ENCODE peak calls at places on chromosomes 7 and 10, in eight cellular contexts. One of them, this sample, is unnamed.

GRCh38 chr10:59057350-59057749 is 119.1 kb upstream of the PHYHIPL start:
- DNase-seq in stimulated activated CD4-positive, alpha-beta T cell treated with anti-CD3 and anti-CD28 coated beads, Interleukin-4, amount 100 ng/mL, for 24 hours: no peak
- DNase-seq in NCI-H1105: no peak
- DNase-seq in fibroblast of the aortic adventitia: no peak
- DNase-seq in H54: no peak
- DNase-seq in NCI-H82: no peak
- DNase-seq in Kasumi-1: no peak
- DNase-seq in stimulated activated naive CD4-positive, alpha-beta T cell treated with Interleukin-2 at 50 U/mL for 16 hours: no peak
- DNase-seq in this sample: no peak

GRCh38 chr7:64610997-64611396 is 48.1 kb upstream of the ZNF680 start:
- DNase-seq in stimulated activated CD4-positive, alpha-beta T cell treated with anti-CD3 and anti-CD28 coated beads, Interleukin-4, amount 100 ng/mL, for 24 hours: no peak
- DNase-seq in NCI-H1105: no peak
- DNase-seq in fibroblast of the aortic adventitia: no peak
- DNase-seq in H54: no peak
- DNase-seq in NCI-H82: no peak
- DNase-seq in Kasumi-1: no peak
- DNase-seq in stimulated activated naive CD4-positive, alpha-beta T cell treated with Interleukin-2 at 50 U/mL for 16 hours: no peak
- DNase-seq in this sample: no peak

GRCh38 chr7:150381785-150382122 is 2.6 kb downstream of the ZNF775 start:
- DNase-seq in stimulated activated CD4-positive, alpha-beta T cell treated with anti-CD3 and anti-CD28 coated beads, Interleukin-4, amount 100 ng/mL, for 24 hours: no peak
- DNase-seq in NCI-H1105: no peak
- DNase-seq in fibroblast of the aortic adventitia: no peak
- DNase-seq in H54: no peak
- DNase-seq in NCI-H82: no peak
- DNase-seq in Kasumi-1: no peak
- DNase-seq in stimulated activated naive CD4-positive, alpha-beta T cell treated with Interleukin-2 at 50 U/mL for 16 hours: no peak
- DNase-seq in this sample: no peak

GRCh38 chr10:14617125-14617524 is 157.6 kb downstream of the FAM107B start:
- DNase-seq in stimulated activated CD4-positive, alpha-beta T cell treated with anti-CD3 and anti-CD28 coated beads, Interleukin-4, amount 100 ng/mL, for 24 hours: no peak
- DNase-seq in NCI-H1105: no peak
- DNase-seq in fibroblast of the aortic adventitia: no peak
- DNase-seq in H54: no peak
- DNase-seq in NCI-H82: peak; percentile 1
- DNase-seq in Kasumi-1: peak; percentile 82
- DNase-seq in stimulated activated naive CD4-positive, alpha-beta T cell treated with Interleukin-2 at 50 U/mL for 16 hours: no peak
- DNase-seq in this sample: no peak

GRCh38 chr7:130294314-130294713 is 1.4 kb downstream of the CPA4 start:
- DNase-seq in stimulated activated CD4-positive, alpha-beta T cell treated with anti-CD3 and anti-CD28 coated beads, Interleukin-4, amount 100 ng/mL, for 24 hours: no peak
- DNase-seq in NCI-H1105: no peak
- DNase-seq in fibroblast of the aortic adventitia: no peak
- DNase-seq in H54: no peak
- DNase-seq in NCI-H82: no peak
- DNase-seq in Kasumi-1: no peak
- DNase-seq in stimulated activated naive CD4-positive, alpha-beta T cell treated with Interleukin-2 at 50 U/mL for 16 hours: no peak
- DNase-seq in this sample: no peak

GRCh38 chr7:139640678-139641077 is 117.2 kb downstream of the CLEC2L start:
- DNase-seq in stimulated activated CD4-positive, alpha-beta T cell treated with anti-CD3 and anti-CD28 coated beads, Interleukin-4, amount 100 ng/mL, for 24 hours: no peak
- DNase-seq in NCI-H1105: no peak
- DNase-seq in fibroblast of the aortic adventitia: no peak
- DNase-seq in H54: no peak
- DNase-seq in NCI-H82: no peak
- DNase-seq in Kasumi-1: peak; percentile 24
- DNase-seq in stimulated activated naive CD4-positive, alpha-beta T cell treated with Interleukin-2 at 50 U/mL for 16 hours: no peak
- DNase-seq in this sample: no peak

GRCh38 chr10:5537684-5538083 is 12.9 kb downstream of the CALML3 start:
- DNase-seq in stimulated activated CD4-positive, alpha-beta T cell treated with anti-CD3 and anti-CD28 coated beads, Interleukin-4, amount 100 ng/mL, for 24 hours: no peak
- DNase-seq in NCI-H1105: no peak
- DNase-seq in fibroblast of the aortic adventitia: no peak
- DNase-seq in H54: no peak
- DNase-seq in NCI-H82: no peak
- DNase-seq in Kasumi-1: no peak
- DNase-seq in stimulated activated naive CD4-positive, alpha-beta T cell treated with Interleukin-2 at 50 U/mL for 16 hours: no peak
- DNase-seq in this sample: no peak

GRCh38 chr7:155961241-155962190 is 149.3 kb upstream of the SHH start:
- DNase-seq in stimulated activated CD4-positive, alpha-beta T cell treated with anti-CD3 and anti-CD28 coated beads, Interleukin-4, amount 100 ng/mL, for 24 hours: peak; percentile 30
- DNase-seq in NCI-H1105: no peak
- DNase-seq in fibroblast of the aortic adventitia: peak; percentile 13
- DNase-seq in H54: peak; percentile 39
- DNase-seq in NCI-H82: no peak
- DNase-seq in Kasumi-1: no peak
- DNase-seq in stimulated activated naive CD4-positive, alpha-beta T cell treated with Interleukin-2 at 50 U/mL for 16 hours: peak; percentile 8
- DNase-seq in this sample: no peak

GRCh38 chr10:79079074-79079397 is 10.3 kb downstream of the ZMIZ1 start:
- DNase-seq in stimulated activated CD4-positive, alpha-beta T cell treated with anti-CD3 and anti-CD28 coated beads, Interleukin-4, amount 100 ng/mL, for 24 hours: no peak
- DNase-seq in NCI-H1105: no peak
- DNase-seq in fibroblast of the aortic adventitia: no peak
- DNase-seq in H54: peak; percentile 61
- DNase-seq in NCI-H82: no peak
- DNase-seq in Kasumi-1: no peak
- DNase-seq in stimulated activated naive CD4-positive, alpha-beta T cell treated with Interleukin-2 at 50 U/mL for 16 hours: no peak
- DNase-seq in this sample: no peak

GRCh38 chr10:33303988-33304387 is 30.5 kb downstream of the NRP1 start:
- DNase-seq in stimulated activated CD4-positive, alpha-beta T cell treated with anti-CD3 and anti-CD28 coated beads, Interleukin-4, amount 100 ng/mL, for 24 hours: no peak
- DNase-seq in NCI-H1105: no peak
- DNase-seq in fibroblast of the aortic adventitia: no peak
- DNase-seq in H54: no peak
- DNase-seq in NCI-H82: no peak
- DNase-seq in Kasumi-1: no peak
- DNase-seq in stimulated activated naive CD4-positive, alpha-beta T cell treated with Interleukin-2 at 50 U/mL for 16 hours: no peak
- DNase-seq in this sample: no peak

GRCh38 chr7:2012981-2013380 is 219.8 kb downstream of the MAD1L1 start:
- DNase-seq in stimulated activated CD4-positive, alpha-beta T cell treated with anti-CD3 and anti-CD28 coated beads, Interleukin-4, amount 100 ng/mL, for 24 hours: no peak
- DNase-seq in NCI-H1105: peak; percentile 17
- DNase-seq in fibroblast of the aortic adventitia: peak; percentile 34
- DNase-seq in H54: no peak
- DNase-seq in NCI-H82: no peak
- DNase-seq in Kasumi-1: no peak
- DNase-seq in stimulated activated naive CD4-positive, alpha-beta T cell treated with Interleukin-2 at 50 U/mL for 16 hours: no peak
- DNase-seq in this sample: no peak

GRCh38 chr10:103765168-103765567 is 90.2 kb downstream of the SH3PXD2A start:
- DNase-seq in stimulated activated CD4-positive, alpha-beta T cell treated with anti-CD3 and anti-CD28 coated beads, Interleukin-4, amount 100 ng/mL, for 24 hours: no peak
- DNase-seq in NCI-H1105: no peak
- DNase-seq in fibroblast of the aortic adventitia: no peak
- DNase-seq in H54: peak; percentile 66
- DNase-seq in NCI-H82: no peak
- DNase-seq in Kasumi-1: no peak
- DNase-seq in stimulated activated naive CD4-positive, alpha-beta T cell treated with Interleukin-2 at 50 U/mL for 16 hours: no peak
- DNase-seq in this sample: no peak

GRCh38 chr10:80158598-80159127 is 26.1 kb downstream of the PLAC9 start:
- DNase-seq in stimulated activated CD4-positive, alpha-beta T cell treated with anti-CD3 and anti-CD28 coated beads, Interleukin-4, amount 100 ng/mL, for 24 hours: no peak
- DNase-seq in NCI-H1105: no peak
- DNase-seq in fibroblast of the aortic adventitia: peak; percentile 99
- DNase-seq in H54: peak; percentile 89
- DNase-seq in NCI-H82: no peak
- DNase-seq in Kasumi-1: peak; percentile 99
- DNase-seq in stimulated activated naive CD4-positive, alpha-beta T cell treated with Interleukin-2 at 50 U/mL for 16 hours: no peak
- DNase-seq in this sample: no peak

GRCh38 chr10:80493482-80494021 is 39.4 kb downstream of the TSPAN14 start:
- DNase-seq in stimulated activated CD4-positive, alpha-beta T cell treated with anti-CD3 and anti-CD28 coated beads, Interleukin-4, amount 100 ng/mL, for 24 hours: no peak
- DNase-seq in NCI-H1105: no peak
- DNase-seq in fibroblast of the aortic adventitia: peak; percentile 94
- DNase-seq in H54: no peak
- DNase-seq in NCI-H82: no peak
- DNase-seq in Kasumi-1: peak; percentile 98
- DNase-seq in stimulated activated naive CD4-positive, alpha-beta T cell treated with Interleukin-2 at 50 U/mL for 16 hours: no peak
- DNase-seq in this sample: no peak

GRCh38 chr7:76340617-76341131 is 18.1 kb downstream of the YWHAG start:
- DNase-seq in stimulated activated CD4-positive, alpha-beta T cell treated with anti-CD3 and anti-CD28 coated beads, Interleukin-4, amount 100 ng/mL, for 24 hours: no peak
- DNase-seq in NCI-H1105: no peak
- DNase-seq in fibroblast of the aortic adventitia: peak; percentile 89
- DNase-seq in H54: no peak
- DNase-seq in NCI-H82: no peak
- DNase-seq in Kasumi-1: no peak
- DNase-seq in stimulated activated naive CD4-positive, alpha-beta T cell treated with Interleukin-2 at 50 U/mL for 16 hours: no peak
- DNase-seq in this sample: no peak

GRCh38 chr7:1397491-1398327 is 61.6 kb downstream of the MICALL2 start:
- DNase-seq in stimulated activated CD4-positive, alpha-beta T cell treated with anti-CD3 and anti-CD28 coated beads, Interleukin-4, amount 100 ng/mL, for 24 hours: no peak
- DNase-seq in NCI-H1105: no peak
- DNase-seq in fibroblast of the aortic adventitia: peak; percentile 46
- DNase-seq in H54: no peak
- DNase-seq in NCI-H82: no peak
- DNase-seq in Kasumi-1: no peak
- DNase-seq in stimulated activated naive CD4-positive, alpha-beta T cell treated with Interleukin-2 at 50 U/mL for 16 hours: no peak
- DNase-seq in this sample: no peak

GRCh38 chr7:7183061-7183832 is 903 bp downstream of the C1GALT1 start:
- DNase-seq in stimulated activated CD4-positive, alpha-beta T cell treated with anti-CD3 and anti-CD28 coated beads, Interleukin-4, amount 100 ng/mL, for 24 hours: peak; percentile 44
- DNase-seq in NCI-H1105: peak; percentile 59
- DNase-seq in fibroblast of the aortic adventitia: peak; percentile 41
- DNase-seq in H54: peak; percentile 38
- DNase-seq in NCI-H82: peak; percentile 64
- DNase-seq in Kasumi-1: peak; percentile 28
- DNase-seq in stimulated activated naive CD4-positive, alpha-beta T cell treated with Interleukin-2 at 50 U/mL for 16 hours: peak; percentile 52
- DNase-seq in this sample: no peak

GRCh38 chr7:73899731-73900142 is 38.8 kb downstream of the TMEM270 start:
- DNase-seq in stimulated activated CD4-positive, alpha-beta T cell treated with anti-CD3 and anti-CD28 coated beads, Interleukin-4, amount 100 ng/mL, for 24 hours: no peak
- DNase-seq in NCI-H1105: no peak
- DNase-seq in fibroblast of the aortic adventitia: peak; percentile 97
- DNase-seq in H54: peak; percentile 76
- DNase-seq in NCI-H82: no peak
- DNase-seq in Kasumi-1: no peak
- DNase-seq in stimulated activated naive CD4-positive, alpha-beta T cell treated with Interleukin-2 at 50 U/mL for 16 hours: no peak
- DNase-seq in this sample: no peak

GRCh38 chr7:138001529-138002095 is at the start of gene CREB3L2:
- DNase-seq in stimulated activated CD4-positive, alpha-beta T cell treated with anti-CD3 and anti-CD28 coated beads, Interleukin-4, amount 100 ng/mL, for 24 hours: peak; percentile 70
- DNase-seq in NCI-H1105: peak; percentile 46
- DNase-seq in fibroblast of the aortic adventitia: peak; percentile 65
- DNase-seq in H54: no peak
- DNase-seq in NCI-H82: peak; percentile 73
- DNase-seq in Kasumi-1: peak; percentile 37
- DNase-seq in stimulated activated naive CD4-positive, alpha-beta T cell treated with Interleukin-2 at 50 U/mL for 16 hours: peak; percentile 74
- DNase-seq in this sample: peak; percentile 67

GRCh38 chr7:56092789-56093531 is at the start of gene PHKG1:
- DNase-seq in stimulated activated CD4-positive, alpha-beta T cell treated with anti-CD3 and anti-CD28 coated beads, Interleukin-4, amount 100 ng/mL, for 24 hours: no peak
- DNase-seq in NCI-H1105: peak; percentile 22
- DNase-seq in fibroblast of the aortic adventitia: peak; percentile 91
- DNase-seq in H54: peak; percentile 95
- DNase-seq in NCI-H82: peak; percentile 39
- DNase-seq in Kasumi-1: no peak
- DNase-seq in stimulated activated naive CD4-positive, alpha-beta T cell treated with Interleukin-2 at 50 U/mL for 16 hours: no peak
- DNase-seq in this sample: peak; percentile 35

GRCh38 chr10:70742537-70743429 is 42.4 kb downstream of the TBATA start:
- DNase-seq in stimulated activated CD4-positive, alpha-beta T cell treated with anti-CD3 and anti-CD28 coated beads, Interleukin-4, amount 100 ng/mL, for 24 hours: no peak
- DNase-seq in NCI-H1105: no peak
- DNase-seq in fibroblast of the aortic adventitia: peak; percentile 89
- DNase-seq in H54: no peak
- DNase-seq in NCI-H82: no peak
- DNase-seq in Kasumi-1: peak; percentile 49
- DNase-seq in stimulated activated naive CD4-positive, alpha-beta T cell treated with Interleukin-2 at 50 U/mL for 16 hours: no peak
- DNase-seq in this sample: no peak

GRCh38 chr7:13144622-13145021 is 457.2 kb downstream of the ARL4A start:
- DNase-seq in stimulated activated CD4-positive, alpha-beta T cell treated with anti-CD3 and anti-CD28 coated beads, Interleukin-4, amount 100 ng/mL, for 24 hours: no peak
- DNase-seq in NCI-H1105: no peak
- DNase-seq in fibroblast of the aortic adventitia: peak; percentile 55
- DNase-seq in H54: no peak
- DNase-seq in NCI-H82: no peak
- DNase-seq in Kasumi-1: no peak
- DNase-seq in stimulated activated naive CD4-positive, alpha-beta T cell treated with Interleukin-2 at 50 U/mL for 16 hours: no peak
- DNase-seq in this sample: no peak

GRCh38 chr7:35420657-35421056 is 166.8 kb upstream of the TBX20 start:
- DNase-seq in stimulated activated CD4-positive, alpha-beta T cell treated with anti-CD3 and anti-CD28 coated beads, Interleukin-4, amount 100 ng/mL, for 24 hours: no peak
- DNase-seq in NCI-H1105: no peak
- DNase-seq in fibroblast of the aortic adventitia: peak; percentile 12
- DNase-seq in H54: no peak
- DNase-seq in NCI-H82: no peak
- DNase-seq in Kasumi-1: no peak
- DNase-seq in stimulated activated naive CD4-positive, alpha-beta T cell treated with Interleukin-2 at 50 U/mL for 16 hours: no peak
- DNase-seq in this sample: no peak

GRCh38 chr7:138670594-138670993 is 30.6 kb downstream of the SVOPL start:
- DNase-seq in stimulated activated CD4-positive, alpha-beta T cell treated with anti-CD3 and anti-CD28 coated beads, Interleukin-4, amount 100 ng/mL, for 24 hours: no peak
- DNase-seq in NCI-H1105: no peak
- DNase-seq in fibroblast of the aortic adventitia: no peak
- DNase-seq in H54: no peak
- DNase-seq in NCI-H82: no peak
- DNase-seq in Kasumi-1: no peak
- DNase-seq in stimulated activated naive CD4-positive, alpha-beta T cell treated with Interleukin-2 at 50 U/mL for 16 hours: no peak
- DNase-seq in this sample: no peak

GRCh38 chr7:51288896-51289607 is 27.6 kb downstream of the COBL start:
- DNase-seq in stimulated activated CD4-positive, alpha-beta T cell treated with anti-CD3 and anti-CD28 coated beads, Interleukin-4, amount 100 ng/mL, for 24 hours: no peak
- DNase-seq in NCI-H1105: no peak
- DNase-seq in fibroblast of the aortic adventitia: no peak
- DNase-seq in H54: no peak
- DNase-seq in NCI-H82: peak; percentile 80
- DNase-seq in Kasumi-1: no peak
- DNase-seq in stimulated activated naive CD4-positive, alpha-beta T cell treated with Interleukin-2 at 50 U/mL for 16 hours: no peak
- DNase-seq in this sample: peak; percentile 80

GRCh38 chr7:33970566-33970965 is 65.2 kb downstream of the BMPER start:
- DNase-seq in stimulated activated CD4-positive, alpha-beta T cell treated with anti-CD3 and anti-CD28 coated beads, Interleukin-4, amount 100 ng/mL, for 24 hours: no peak
- DNase-seq in NCI-H1105: no peak
- DNase-seq in fibroblast of the aortic adventitia: no peak
- DNase-seq in H54: no peak
- DNase-seq in NCI-H82: no peak
- DNase-seq in Kasumi-1: no peak
- DNase-seq in stimulated activated naive CD4-positive, alpha-beta T cell treated with Interleukin-2 at 50 U/mL for 16 hours: no peak
- DNase-seq in this sample: no peak

GRCh38 chr10:121281576-121281975 is 316.7 kb downstream of the FGFR2 start:
- DNase-seq in stimulated activated CD4-positive, alpha-beta T cell treated with anti-CD3 and anti-CD28 coated beads, Interleukin-4, amount 100 ng/mL, for 24 hours: no peak
- DNase-seq in NCI-H1105: no peak
- DNase-seq in fibroblast of the aortic adventitia: no peak
- DNase-seq in H54: no peak
- DNase-seq in NCI-H82: no peak
- DNase-seq in Kasumi-1: no peak
- DNase-seq in stimulated activated naive CD4-positive, alpha-beta T cell treated with Interleukin-2 at 50 U/mL for 16 hours: no peak
- DNase-seq in this sample: no peak

GRCh38 chr7:8133188-8133848 is 128.6 kb downstream of the ICA1 start:
- DNase-seq in stimulated activated CD4-positive, alpha-beta T cell treated with anti-CD3 and anti-CD28 coated beads, Interleukin-4, amount 100 ng/mL, for 24 hours: no peak
- DNase-seq in NCI-H1105: no peak
- DNase-seq in fibroblast of the aortic adventitia: no peak
- DNase-seq in H54: no peak
- DNase-seq in NCI-H82: no peak
- DNase-seq in Kasumi-1: no peak
- DNase-seq in stimulated activated naive CD4-positive, alpha-beta T cell treated with Interleukin-2 at 50 U/mL for 16 hours: no peak
- DNase-seq in this sample: no peak

GRCh38 chr7:1018334-1018695 is 26.0 kb upstream of the GPR146 start:
- DNase-seq in stimulated activated CD4-positive, alpha-beta T cell treated with anti-CD3 and anti-CD28 coated beads, Interleukin-4, amount 100 ng/mL, for 24 hours: no peak
- DNase-seq in NCI-H1105: no peak
- DNase-seq in fibroblast of the aortic adventitia: no peak
- DNase-seq in H54: no peak
- DNase-seq in NCI-H82: no peak
- DNase-seq in Kasumi-1: no peak
- DNase-seq in stimulated activated naive CD4-positive, alpha-beta T cell treated with Interleukin-2 at 50 U/mL for 16 hours: no peak
- DNase-seq in this sample: no peak

GRCh38 chr7:96169439-96169838 is 152.5 kb downstream of the SLC25A13 start:
- DNase-seq in stimulated activated CD4-positive, alpha-beta T cell treated with anti-CD3 and anti-CD28 coated beads, Interleukin-4, amount 100 ng/mL, for 24 hours: no peak
- DNase-seq in NCI-H1105: no peak
- DNase-seq in fibroblast of the aortic adventitia: peak; percentile 47
- DNase-seq in H54: no peak
- DNase-seq in NCI-H82: no peak
- DNase-seq in Kasumi-1: no peak
- DNase-seq in stimulated activated naive CD4-positive, alpha-beta T cell treated with Interleukin-2 at 50 U/mL for 16 hours: no peak
- DNase-seq in this sample: no peak

GRCh38 chr10:31929260-31929985 is 792 bp upstream of the ARHGAP12 start:
- DNase-seq in stimulated activated CD4-positive, alpha-beta T cell treated with anti-CD3 and anti-CD28 coated beads, Interleukin-4, amount 100 ng/mL, for 24 hours: peak; percentile 8
- DNase-seq in NCI-H1105: no peak
- DNase-seq in fibroblast of the aortic adventitia: peak; percentile 44
- DNase-seq in H54: no peak
- DNase-seq in NCI-H82: peak; percentile 42
- DNase-seq in Kasumi-1: peak; percentile 52
- DNase-seq in stimulated activated naive CD4-positive, alpha-beta T cell treated with Interleukin-2 at 50 U/mL for 16 hours: no peak
- DNase-seq in this sample: peak; percentile 12

GRCh38 chr7:55250313-55250712 is 114.8 kb upstream of the LANCL2 start:
- DNase-seq in stimulated activated CD4-positive, alpha-beta T cell treated with anti-CD3 and anti-CD28 coated beads, Interleukin-4, amount 100 ng/mL, for 24 hours: no peak
- DNase-seq in NCI-H1105: no peak
- DNase-seq in fibroblast of the aortic adventitia: no peak
- DNase-seq in H54: peak; percentile 89
- DNase-seq in NCI-H82: peak; percentile 52
- DNase-seq in Kasumi-1: no peak
- DNase-seq in stimulated activated naive CD4-positive, alpha-beta T cell treated with Interleukin-2 at 50 U/mL for 16 hours: no peak
- DNase-seq in this sample: peak; percentile 51

GRCh38 chr10:58179238-58179637 is 88.5 kb downstream of the IPMK start:
- DNase-seq in stimulated activated CD4-positive, alpha-beta T cell treated with anti-CD3 and anti-CD28 coated beads, Interleukin-4, amount 100 ng/mL, for 24 hours: no peak
- DNase-seq in NCI-H1105: no peak
- DNase-seq in fibroblast of the aortic adventitia: no peak
- DNase-seq in H54: no peak
- DNase-seq in NCI-H82: no peak
- DNase-seq in Kasumi-1: no peak
- DNase-seq in stimulated activated naive CD4-positive, alpha-beta T cell treated with Interleukin-2 at 50 U/mL for 16 hours: no peak
- DNase-seq in this sample: no peak

GRCh38 chr10:96370575-96371157 is 11.9 kb upstream of the OPALIN start:
- DNase-seq in stimulated activated CD4-positive, alpha-beta T cell treated with anti-CD3 and anti-CD28 coated beads, Interleukin-4, amount 100 ng/mL, for 24 hours: peak; percentile 55
- DNase-seq in NCI-H1105: peak; percentile 9
- DNase-seq in fibroblast of the aortic adventitia: peak; percentile 40
- DNase-seq in H54: peak; percentile 71
- DNase-seq in NCI-H82: peak; percentile 54
- DNase-seq in Kasumi-1: peak; percentile 62
- DNase-seq in stimulated activated naive CD4-positive, alpha-beta T cell treated with Interleukin-2 at 50 U/mL for 16 hours: peak; percentile 21
- DNase-seq in this sample: peak; percentile 55

This sample was measured in WERI-Rb-1.